ENCODE peak calls at places on chromosomes 3 and 15, in eight cellular contexts. D is breast epithelium, F is H1, O is adrenal gland, M is IMR-90, H is heart left ventricle, R is stomach, E is endothelial cell of umbilical vein. Q is an unnamed sample.

GRCh38 chr15:68990755-68991500 is 23.6 kb upstream of the NOX5 start:
- DNase-seq in D (no peak), F (no peak), O (no peak), M (no peak), H (no peak), R (no peak), E (no peak), Q (no peak)

GRCh38 chr3:120448707-120449650 is 1.8 kb downstream of the FSTL1 start:
- DNase-seq in D (no peak), F (no peak), O (no peak), M (peak; percentile 83), H (peak; percentile 48), R (no peak), E (peak; percentile 58), Q (peak; percentile 13)

GRCh38 chr3:87771338-87772059 is 287.3 kb downstream of the CGGBP1 start:
- DNase-seq in D (no peak), F (no peak), O (peak; percentile 28), M (peak; percentile 1), H (no peak), R (no peak), E (peak; percentile 52), Q (no peak)

GRCh38 chr3:62246094-62246493 is 127.3 kb downstream of the FEZF2 start:
- DNase-seq in D (no peak), F (no peak), O (no peak), M (no peak), H (no peak), R (no peak), E (no peak), Q (no peak)

GRCh38 chr3:185900228-185900627 is 37.6 kb downstream of the TRA2B start:
- DNase-seq in D (peak; percentile 55), F (no peak), O (peak; percentile 95), M (peak; percentile 95), H (no peak), R (no peak), E (peak; percentile 82), Q (peak; percentile 10)

GRCh38 chr15:70424937-70425411 is 327.3 kb upstream of the TLE3 start:
- DNase-seq in D (no peak), F (no peak), O (no peak), M (no peak), H (no peak), R (no peak), E (no peak), Q (no peak)

GRCh38 chr3:128323206-128324081 is 143.2 kb downstream of the DNAJB8 start:
- DNase-seq in D (no peak), F (no peak), O (no peak), M (no peak), H (peak; percentile 59), R (peak; percentile 69), E (no peak), Q (no peak)

GRCh38 chr3:161274691-161275298 is 53.7 kb downstream of the NMD3 start:
- DNase-seq in D (no peak), F (peak; percentile 13), O (peak; percentile 22), M (peak; percentile 63), H (no peak), R (no peak), E (peak; percentile 77), Q (peak; percentile 18)

GRCh38 chr3:36312351-36312750 is 68.0 kb upstream of the STAC start:
- DNase-seq in D (no peak), F (no peak), O (no peak), M (no peak), H (no peak), R (no peak), E (no peak), Q (no peak)

GRCh38 chr3:175493296-175493695 is 634.2 kb downstream of the NAALADL2 start:
- DNase-seq in D (no peak), F (no peak), O (no peak), M (peak; percentile 3), H (no peak), R (no peak), E (no peak), Q (no peak)

GRCh38 chr3:37041546-37042195 is 48.4 kb downstream of the MLH1 start:
- DNase-seq in D (no peak), F (no peak), O (no peak), M (peak; percentile 33), H (no peak), R (no peak), E (no peak), Q (no peak)

GRCh38 chr3:36393563-36393962 is 13.3 kb downstream of the STAC start:
- DNase-seq in D (no peak), F (no peak), O (no peak), M (no peak), H (no peak), R (no peak), E (no peak), Q (no peak)

GRCh38 chr15:87564666-87565065 is 691.9 kb downstream of the NTRK3 start:
- DNase-seq in D (no peak), F (no peak), O (no peak), M (no peak), H (no peak), R (no peak), E (no peak), Q (no peak)

GRCh38 chr3:169218314-169218983 is 445.1 kb downstream of the MECOM start:
- DNase-seq in D (no peak), F (no peak), O (no peak), M (peak; percentile 71), H (peak; percentile 36), R (peak; percentile 43), E (peak; percentile 98), Q (peak; percentile 46)

GRCh38 chr3:127123533-127123932 is 69.4 kb upstream of the PRR23E start:
- DNase-seq in D (no peak), F (no peak), O (no peak), M (no peak), H (no peak), R (peak; percentile 17), E (no peak), Q (no peak)

GRCh38 chr3:194782767-194783404 is 97.2 kb downstream of the FAM43A start:
- DNase-seq in D (no peak), F (no peak), O (no peak), M (peak; percentile 4), H (no peak), R (no peak), E (no peak), Q (no peak)

GRCh38 chr3:106010829-106011228 is 142.0 kb upstream of the CBLB start:
- DNase-seq in D (no peak), F (no peak), O (no peak), M (no peak), H (no peak), R (no peak), E (no peak), Q (no peak)

GRCh38 chr15:100191161-100191560 is 150.6 kb downstream of the ADAMTS17 start:
- DNase-seq in D (no peak), F (no peak), O (no peak), M (no peak), H (no peak), R (no peak), E (no peak), Q (no peak)

GRCh38 chr3:6679510-6679909 is 181.4 kb upstream of the GRM7 start:
- DNase-seq in D (no peak), F (no peak), O (no peak), M (no peak), H (no peak), R (no peak), E (no peak), Q (no peak)

DNA sequence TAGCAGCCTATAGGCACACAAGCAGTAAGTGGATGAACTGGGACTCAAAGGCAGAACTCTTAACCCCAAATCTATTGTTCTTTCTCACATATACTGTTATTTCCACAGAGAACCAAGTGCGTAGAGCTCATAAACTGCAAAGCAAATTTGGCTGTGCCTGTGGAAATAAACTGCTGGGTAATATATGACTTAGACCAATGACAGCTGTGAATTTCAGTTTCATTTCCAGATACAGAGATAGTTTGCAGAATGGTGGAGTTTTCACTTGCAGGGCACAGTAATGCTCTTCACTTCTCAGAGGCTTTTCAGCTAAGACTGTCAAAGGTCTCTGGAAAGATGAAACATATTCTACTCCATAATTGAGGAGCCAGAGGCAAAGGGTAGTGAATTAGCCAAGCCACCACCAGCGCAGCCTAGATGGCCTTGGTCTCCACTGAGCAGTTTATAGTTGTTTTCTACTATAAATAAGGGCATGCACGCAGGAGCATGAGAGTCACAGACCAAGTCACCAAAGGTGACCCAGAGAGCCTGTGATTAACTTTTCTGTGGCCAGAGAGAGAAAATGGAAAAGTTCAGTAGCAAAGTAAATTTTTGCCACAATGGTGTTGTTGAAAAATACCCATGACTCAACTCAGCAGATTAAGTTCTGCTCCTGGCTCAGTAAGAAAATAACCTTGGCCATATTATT is 180.7 kb upstream of the GRM7 start:
- DNase-seq in D (no peak), F (no peak), O (no peak), M (no peak), H (no peak), R (no peak), E (no peak), Q (no peak)
- H3K9me3 ChIP-seq in D (no peaks in the 10 kb centered on the region), F (no peaks in the 10 kb centered on the region), O (no peaks in the 10 kb centered on the region), M (peaks cover 7% of the 10 kb centered on the region), H (no peaks in the 10 kb centered on the region), R (no peaks in the 10 kb centered on the region), E (no peaks in the 10 kb centered on the region), Q (no peaks in the 10 kb centered on the region)

GRCh38 chr3:58214484-58215316 is 3.9 kb upstream of the DNASE1L3 start:
- DNase-seq in D (no peak), F (no peak), O (no peak), M (peak; percentile 42), H (no peak), R (no peak), E (no peak), Q (peak; percentile 24)
- H3K27ac ChIP-seq in D (peak overlapping the region; percentile 71), F (no peak overlapping the region), O (no peak overlapping the region), M (no peak overlapping the region), H (no peak overlapping the region), R (no peak overlapping the region), E (no peak overlapping the region), Q (no peak overlapping the region)

GRCh38 chr15:39651295-39651694 is 70.4 kb downstream of the THBS1 start:
- DNase-seq in D (no peak), F (no peak), O (no peak), M (no peak), H (no peak), R (no peak), E (no peak), Q (no peak)
- TF ChIP-seq POLR2A in D (no peak), F (no peak), O (no peak), M (no peak), H (no peak), R (no peak), E (no peak), Q (no peak)

GRCh38 chr3:118196183-118196582 is 838.5 kb downstream of the IGSF11 start:
- DNase-seq in D (no peak), F (no peak), O (no peak), M (no peak), H (no peak), R (no peak), E (no peak), Q (no peak)
- H3K9me3 ChIP-seq in D (peaks cover 40% of the 10 kb centered on the region), F (peaks cover 5% of the 10 kb centered on the region), O (no peaks in the 10 kb centered on the region), M (no peaks in the 10 kb centered on the region), H (peaks cover 18% of the 10 kb centered on the region), R (no peaks in the 10 kb centered on the region), E (no peaks in the 10 kb centered on the region), Q (peaks cover 17% of the 10 kb centered on the region)

GRCh38 chr15:82183121-82184031 is 79.2 kb downstream of the EFL1 start:
- DNase-seq in D (no peak), F (no peak), O (no peak), M (peak; percentile 96), H (no peak), R (no peak), E (no peak), Q (no peak)
- H3K27ac ChIP-seq in D (peak overlapping the region; percentile 59), F (no peak overlapping the region), O (no peak overlapping the region), M (no peak overlapping the region), H (peak overlapping the region; percentile 1), R (no peak overlapping the region), E (no peak overlapping the region), Q (no peak overlapping the region)